ENCODE peak calls at places on chromosome 18, in nine cellular contexts. R, G, W, X, B, S, E, O and I are unnamed samples.

GRCh38 chr18:59141294-59142068 is 1.8 kb downstream of the SEC11C start:
- DNase-seq in R (no peak), X (no peak), O (no peak), B (peak; percentile 88), S (no peak), W (no peak), G (no peak), E (no peak), I (no peak)

GRCh38 chr18:34153711-34154110 is 71.0 kb downstream of the NOL4 start:
- DNase-seq in S (no peak), R (no peak), G (no peak), B (peak; percentile 71), W (no peak), O (peak; percentile 26), X (no peak), E (no peak), I (peak; percentile 11)

GRCh38 chr18:70981400-70982140 is 692.7 kb downstream of the SOCS6 start:
- DNase-seq in X (no peak), R (no peak), O (no peak), E (no peak), S (no peak), W (no peak), B (no peak), G (no peak), I (no peak)

GRCh38 chr18:24027156-24027555 is 12.6 kb downstream of the TTC39C start:
- DNase-seq in E (no peak), W (no peak), B (no peak), G (no peak), O (peak; percentile 92), R (no peak), X (no peak), S (no peak), I (peak; percentile 82)

GRCh38 chr18:75638597-75639467 is 211.3 kb upstream of the SMIM21 start:
- DNase-seq in R (no peak), W (peak; percentile 24), G (no peak), S (peak; percentile 45), O (peak; percentile 81), X (no peak), E (no peak), B (no peak), I (peak; percentile 90)

GRCh38 chr18:48831113-48831759 is 119.5 kb downstream of the SMAD7 start:
- DNase-seq in R (no peak), S (no peak), B (no peak), X (no peak), G (peak; percentile 4), W (no peak), O (no peak), E (no peak), I (peak; percentile 36)

GRCh38 chr18:59091204-59091603 is 48.5 kb upstream of the SEC11C start:
- DNase-seq in W (no peak), O (no peak), X (no peak), E (no peak), S (no peak), R (no peak), B (no peak), G (no peak), I (no peak)

GRCh38 chr18:43970656-43971055 is 693.4 kb upstream of the SYT4 start:
- DNase-seq in X (no peak), W (no peak), E (no peak), B (no peak), O (peak; percentile 27), S (no peak), R (no peak), G (no peak), I (no peak)

GRCh38 chr18:12520442-12520992 is 112.8 kb downstream of the PRELID3A start:
- DNase-seq in O (peak; percentile 52), B (no peak), X (no peak), S (no peak), W (no peak), G (no peak), R (no peak), E (no peak), I (peak; percentile 46)

GRCh38 chr18:63590368-63590767 is 3.2 kb downstream of the SERPINB13 start:
- DNase-seq in R (no peak), E (no peak), B (no peak), X (no peak), G (no peak), W (no peak), S (no peak), O (peak; percentile 15), I (no peak)

GRCh38 chr18:32445846-32446245 is 24.8 kb downstream of the GAREM1 start:
- DNase-seq in W (no peak), R (no peak), G (no peak), X (no peak), B (no peak), S (no peak), O (no peak), E (no peak), I (no peak)

GRCh38 chr18:72867721-72868665 is at the start of gene NETO1:
- DNase-seq in W (no peak), S (no peak), X (no peak), R (no peak), B (no peak), E (no peak), G (peak; percentile 3), O (no peak), I (no peak)

GRCh38 chr18:10036479-10036878 is 122.7 kb downstream of the VAPA start:
- DNase-seq in W (no peak), B (no peak), G (no peak), X (no peak), S (no peak), R (no peak), E (no peak), O (peak; percentile 48), I (no peak)

GRCh38 chr18:69002233-69002632 is 204.4 kb downstream of the CCDC102B start:
- DNase-seq in B (no peak), E (no peak), W (peak; percentile 63), X (no peak), G (no peak), R (no peak), O (peak; percentile 1), S (no peak), I (peak; percentile 41)

GRCh38 chr18:36850527-36851201 is 21.7 kb downstream of the KIAA1328 start:
- DNase-seq in W (no peak), R (no peak), G (no peak), E (no peak), O (peak; percentile 90), B (no peak), X (no peak), S (no peak), I (peak; percentile 74)